ENCODE peak calls at places on chromosomes 6 and 20, in four cellular contexts. G is endothelial cell of umbilical vein, U is PC-9, Y is H9. C is an unnamed sample.

GRCh38 chr6:105740946-105741605 is 338.2 kb upstream of the PREP start:
- DNase-seq in Y (no peak), U (no peak), G (no peak), C (no peak)

GRCh38 chr20:54680872-54681297 is 205.5 kb downstream of the DOK5 start:
- DNase-seq in U (peak), Y (peak), G (peak), C (peak)

GRCh38 chr20:63501818-63502670 is 3.2 kb upstream of the EEF1A2 start:
- DNase-seq in Y (peak), U (no peak), G (no peak), C (no peak)

GRCh38 chr6:118589186-118589585 is 41.1 kb downstream of the PLN start:
- DNase-seq in Y (no peak), G (peak), U (no peak), C (no peak)

GRCh38 chr6:90204327-90204726 is 92.3 kb downstream of the BACH2 start:
- DNase-seq in Y (no peak), G (no peak), U (no peak), C (no peak)

GRCh38 chr20:51022803-51023616 is at the start of gene KCNG1:
- DNase-seq in U (peak), G (peak), Y (peak), C (peak)

GRCh38 chr20:10553326-10553984 is 118.3 kb downstream of the SLX4IP start:
- DNase-seq in Y (peak), U (peak), G (peak), C (peak)

GRCh38 chr20:36541227-36542018 is at the start of gene MYL9:
- DNase-seq in Y (peak), U (peak), G (peak), C (peak)

GRCh38 chr6:129208415-129209034 is 325.6 kb downstream of the LAMA2 start:
- DNase-seq in U (no peak), Y (no peak), G (no peak), C (no peak)

GRCh38 chr20:35226775-35227681 is 538 bp downstream of the MMP24 start:
- DNase-seq in U (peak), G (peak), Y (peak), C (peak)

GRCh38 chr20:38201356-38201755 is 36.3 kb upstream of the TGM2 start:
- DNase-seq in G (peak), U (peak), Y (no peak), C (peak)

GRCh38 chr6:108565091-108565766 is 4.5 kb downstream of the FOXO3 start:
- DNase-seq in G (peak), U (no peak), Y (no peak), C (no peak)

GRCh38 chr6:138569970-138570715 is 70.8 kb upstream of the NHSL1 start:
- DNase-seq in G (no peak), U (no peak), Y (no peak), C (peak)

GRCh38 chr20:35617397-35618031 is 1.9 kb downstream of the SPAG4 start:
- DNase-seq in Y (peak), G (peak), U (peak), C (peak)

GRCh38 chr6:43992783-43993505 is 134.3 kb downstream of the MRPL14 start:
- DNase-seq in U (no peak), G (no peak), Y (no peak), C (no peak)

GRCh38 chr20:63834545-63834880 is 3.4 kb upstream of the ZBTB46 start:
- DNase-seq in Y (no peak), U (no peak), G (no peak), C (no peak)

GRCh38 chr20:38617011-38617829 is 15.6 kb downstream of the ARHGAP40 start:
- DNase-seq in G (no peak), Y (peak), U (peak), C (peak)

GRCh38 chr6:43927525-43928210 is 157.7 kb downstream of the VEGFA start:
- DNase-seq in Y (no peak), G (peak), U (peak), C (no peak)

GRCh38 chr6:19599813-19600464 is 237.2 kb upstream of the ID4 start:
- DNase-seq in U (no peak), G (no peak), Y (no peak), C (no peak)

GRCh38 chr20:47326718-47327137 is 29.8 kb downstream of the ZMYND8 start:
- DNase-seq in U (no peak), G (peak), Y (no peak), C (peak)

GRCh38 chr6:148709577-148709976 is 37.3 kb upstream of the UST start:
- DNase-seq in G (no peak), U (no peak), Y (no peak), C (peak)

GRCh38 chr6:81384921-81385320 is 367.6 kb downstream of the TENT5A start:
- DNase-seq in Y (no peak), U (no peak), G (no peak), C (no peak)

GRCh38 chr6:89566930-89567634 is 71.5 kb downstream of the LYRM2 start:
- DNase-seq in U (no peak), G (no peak), Y (no peak), C (no peak)

GRCh38 chr6:7157752-7158616 is 50.2 kb downstream of the RREB1 start:
- DNase-seq in U (no peak), G (no peak), Y (no peak), C (peak)

GRCh38 chr6:34017106-34017805 is 128.6 kb downstream of the GRM4 start:
- DNase-seq in U (no peak), Y (no peak), G (no peak), C (no peak)

GRCh38 chr20:59253779-59254319 is 46.6 kb upstream of the EDN3 start:
- DNase-seq in U (no peak), G (no peak), Y (no peak), C (no peak)

GRCh38 chr20:40101479-40102032 is 587.5 kb downstream of the MAFB start:
- DNase-seq in Y (no peak), G (no peak), U (no peak), C (no peak)

GRCh38 chr20:53981752-53982437 is 88.5 kb downstream of the BCAS1 start:
- DNase-seq in G (no peak), Y (no peak), U (no peak), C (no peak)

GRCh38 chr6:90285611-90286381 is 10.8 kb downstream of the BACH2 start:
- DNase-seq in Y (peak), G (peak), U (peak), C (peak)

GRCh38 chr6:1608976-1609661 is 596 bp upstream of the FOXC1 start:
- DNase-seq in U (no peak), Y (no peak), G (peak), C (no peak)

GRCh38 chr6:814378-815347 is 121.7 kb upstream of the EXOC2 start:
- DNase-seq in U (no peak), Y (no peak), G (no peak), C (no peak)

GRCh38 chr20:55530763-55531162 is 474.6 kb downstream of the CBLN4 start:
- DNase-seq in U (no peak), Y (no peak), G (no peak), C (no peak)

GRCh38 chr6:94130458-94130857 is 711.1 kb upstream of the EPHA7 start:
- DNase-seq in G (no peak), Y (no peak), U (no peak), C (no peak)

GRCh38 chr20:48380661-48381060 is 447.1 kb downstream of the PREX1 start:
- DNase-seq in Y (no peak), G (no peak), U (no peak), C (no peak)

GRCh38 chr6:89290401-89291155 is 24.5 kb downstream of the GABRR2 start:
- DNase-seq in G (peak), U (no peak), Y (no peak), C (no peak)

GRCh38 chr6:88763160-88763559 is 200.3 kb downstream of the RNGTT start:
- DNase-seq in U (no peak), Y (no peak), G (no peak), C (peak)

GRCh38 chr6:14267885-14268660 is 150.5 kb downstream of the CD83 start:
- DNase-seq in Y (no peak), G (no peak), U (no peak), C (no peak)

GRCh38 chr6:39793528-39793927 is 1.4 kb downstream of the DAAM2 start:
- DNase-seq in Y (no peak), G (no peak), U (no peak), C (no peak)

GRCh38 chr6:39791850-39792500 is at the start of gene DAAM2:
- DNase-seq in G (peak), Y (peak), U (no peak), C (peak)

GRCh38 chr6:39794231-39794630 is 2.1 kb downstream of the DAAM2 start:
- DNase-seq in U (no peak), Y (no peak), G (no peak), C (no peak)

GRCh38 chr6:39791311-39791710 is 865 bp upstream of the DAAM2 start:
- DNase-seq in Y (no peak), G (no peak), U (no peak), C (peak)

DNA sequence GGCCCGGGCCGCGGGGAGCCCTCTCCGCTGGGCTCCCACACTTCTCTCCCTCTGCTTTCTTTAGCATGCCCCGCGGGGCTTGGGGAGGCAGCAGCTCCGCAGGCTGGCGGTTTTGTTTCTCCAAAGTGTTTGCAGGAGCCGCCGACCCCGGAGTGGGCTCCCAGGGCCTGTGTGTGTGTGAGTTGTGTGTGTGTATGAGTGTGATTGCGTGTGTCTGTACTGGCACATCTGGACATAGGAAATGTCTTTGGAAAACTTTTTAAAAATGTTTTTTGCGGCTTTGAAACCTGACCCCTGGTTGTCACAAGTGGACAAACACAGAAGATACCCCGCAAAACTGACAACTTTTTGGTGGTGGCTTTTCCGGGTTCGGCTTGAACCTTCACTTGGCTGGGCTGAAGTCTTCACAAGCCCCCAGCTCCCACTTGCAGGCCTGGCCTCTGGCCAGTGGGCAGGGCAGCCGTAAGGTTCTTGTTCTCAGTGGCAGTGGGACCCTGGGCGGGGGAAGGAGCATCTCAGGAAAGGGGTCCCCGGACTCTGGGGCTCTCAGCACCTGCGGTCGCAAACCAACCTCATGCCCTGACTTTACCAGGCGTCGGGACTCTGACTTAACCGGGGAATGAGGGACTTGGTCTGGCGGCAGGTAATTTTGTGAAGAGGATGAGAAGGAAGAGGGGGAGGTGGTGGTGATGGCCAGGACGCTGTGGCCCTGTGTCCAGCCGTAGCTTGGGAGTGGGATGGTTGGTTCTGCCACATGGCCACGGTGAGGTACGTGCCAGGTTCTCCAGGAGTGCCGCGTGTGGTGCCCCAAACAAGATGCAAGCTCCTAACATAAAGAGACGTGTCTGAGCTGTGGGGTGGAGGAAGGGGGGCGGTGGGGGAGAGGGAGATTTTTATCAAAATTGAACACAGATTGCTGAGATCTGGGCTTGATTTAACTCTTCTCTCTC is 600 bp downstream of the DAAM2 start:
- DNase-seq in U (no peak), G (peak), Y (peak), C (no peak)
- TF ChIP-seq CTCF in U (no peak), G (no peak), Y (no peak), C (no peak)

GRCh38 chr6:142855877-142856606 is 88.9 kb downstream of the HIVEP2 start:
- DNase-seq in U (no peak), Y (no peak), G (no peak), C (no peak)

GRCh38 chr6:142857609-142858195 is 87.3 kb downstream of the HIVEP2 start:
- DNase-seq in Y (no peak), G (no peak), U (no peak), C (no peak)

GRCh38 chr6:142856857-142857608 is 87.9 kb downstream of the HIVEP2 start:
- DNase-seq in Y (no peak), U (no peak), G (no peak), C (no peak)

GRCh38 chr6:142854589-142855488 is 90.1 kb downstream of the HIVEP2 start:
- DNase-seq in G (no peak), U (no peak), Y (no peak), C (no peak)

DNA sequence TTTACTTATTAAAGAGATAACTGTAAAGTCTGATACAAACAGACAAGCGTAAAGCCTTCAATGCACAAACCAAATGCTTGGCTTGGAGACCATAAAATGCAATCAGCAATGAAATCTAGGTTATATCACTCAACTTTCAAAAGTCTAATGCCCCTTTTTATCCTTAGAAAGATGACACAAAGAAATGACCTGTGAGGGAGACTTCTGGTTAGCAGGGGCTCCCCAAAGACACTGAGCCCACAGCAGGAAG is 88.4 kb downstream of the HIVEP2 start:
- DNase-seq in Y (no peak), U (no peak), G (no peak), C (no peak)
- H3K4me2 ChIP-seq in Y (no peak), U (no peak), G (no peak), C (no peak)

GRCh38 chr20:57474191-57474590 is 50.7 kb downstream of the CTCFL start:
- DNase-seq in G (no peak), Y (no peak), U (no peak), C (no peak)

GRCh38 chr20:57471496-57472210 is 53.3 kb downstream of the CTCFL start:
- DNase-seq in G (no peak), U (no peak), Y (no peak), C (no peak)

GRCh38 chr20:57475388-57476072 is 49.4 kb downstream of the CTCFL start:
- DNase-seq in G (no peak), Y (no peak), U (no peak), C (no peak)

GRCh38 chr20:57474816-57475215 is 50.1 kb downstream of the CTCFL start:
- DNase-seq in G (no peak), Y (no peak), U (no peak), C (no peak)

GRCh38 chr20:57473246-57474042 is 51.5 kb downstream of the CTCFL start:
- DNase-seq in U (no peak), G (no peak), Y (no peak), C (no peak)
- TF ChIP-seq CTCF in U (no peak), G (no peak), Y (peak), C (no peak)

GRCh38 chr6:52598824-52599190 is 21.9 kb upstream of the TRAM2 start:
- DNase-seq in G (no peak), U (no peak), Y (no peak), C (no peak)

GRCh38 chr6:52596371-52597028 is 19.6 kb upstream of the TRAM2 start:
- DNase-seq in Y (no peak), G (peak), U (no peak), C (peak)

GRCh38 chr6:52595796-52596130 is 18.9 kb upstream of the TRAM2 start:
- DNase-seq in Y (no peak), G (no peak), U (no peak), C (no peak)

GRCh38 chr6:52597738-52598122 is 20.9 kb upstream of the TRAM2 start:
- DNase-seq in Y (no peak), U (no peak), G (no peak), C (no peak)

DNA sequence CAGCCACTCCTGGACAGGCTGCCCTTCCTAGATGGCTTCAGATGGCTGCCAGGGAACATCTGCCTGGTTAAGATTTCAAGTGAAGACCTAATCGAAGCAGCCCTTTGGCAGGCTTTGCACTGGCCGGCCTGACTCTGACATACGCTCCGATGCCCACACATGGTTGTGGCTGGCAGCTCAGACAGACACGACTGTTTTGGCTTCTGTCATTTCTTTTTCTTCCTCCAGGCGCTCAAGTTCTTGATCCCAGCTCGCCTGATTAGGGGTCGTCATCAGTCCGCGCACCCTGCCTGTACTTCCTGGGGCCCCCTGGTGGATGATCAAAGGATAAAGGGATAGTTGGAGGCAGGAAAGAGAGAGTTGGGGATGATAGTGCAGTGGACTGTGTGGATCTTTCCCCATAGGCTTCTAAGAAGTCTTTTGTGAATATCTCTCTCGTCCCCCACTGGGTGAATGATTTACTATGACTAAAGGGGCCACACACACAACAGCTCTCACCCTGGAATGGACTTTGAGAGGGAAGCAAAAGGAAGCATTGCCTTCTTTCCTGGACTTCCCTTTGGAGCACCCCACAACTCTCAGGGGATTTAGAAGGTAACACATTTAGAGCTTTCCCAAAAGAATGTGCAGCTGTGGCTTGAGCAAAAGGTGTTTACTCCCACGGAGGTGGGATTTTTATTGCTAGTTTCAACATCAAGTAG is 21.4 kb upstream of the TRAM2 start:
- DNase-seq in U (no peak), Y (peak), G (peak), C (peak)
- H3K4me2 ChIP-seq in U (no peak), Y (peak), G (no peak), C (peak)

GRCh38 chr6:161353208-161353613 is 79.3 kb upstream of the AGPAT4 start:
- DNase-seq in Y (peak), U (no peak), G (no peak), C (no peak)
- TF ChIP-seq CTCF in Y (peak), U (no peak), G (no peak), C (no peak)

GRCh38 chr20:49608752-49609670 is 41.1 kb upstream of the PTGIS start:
- DNase-seq in U (peak), G (peak), Y (peak), C (peak)
- H3K4me2 ChIP-seq in U (peak), G (no peak), Y (peak), C (no peak)

DNA sequence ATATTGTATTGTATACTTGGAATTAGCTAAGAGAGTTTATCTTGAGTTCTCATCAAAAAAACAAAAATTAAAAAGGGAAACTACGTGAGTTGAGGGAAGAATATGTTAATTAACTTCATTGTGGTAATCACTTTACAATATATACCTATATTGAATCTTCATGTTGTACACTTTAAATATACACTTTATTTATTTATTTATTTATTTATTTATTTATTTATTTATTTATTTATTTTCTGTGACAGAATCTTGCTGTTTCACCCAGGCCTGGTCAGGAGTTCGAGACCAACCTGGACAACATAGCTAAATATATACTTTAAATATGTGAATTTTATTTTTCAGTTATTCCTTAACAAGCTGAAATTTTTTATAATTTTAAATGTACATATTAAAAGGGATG is 74.1 kb downstream of the VIP start:
- DNase-seq in Y (no peak), G (no peak), U (no peak), C (no peak)
- TF ChIP-seq CTCF in Y (no peak), G (no peak), U (no peak), C (no peak)

GRCh38 chr6:166206510-166207389 is 39.1 kb upstream of the TBXT start:
- DNase-seq in G (no peak), U (no peak), Y (no peak), C (no peak)
- H3K4me2 ChIP-seq in G (no peak), U (no peak), Y (no peak), C (no peak)

GRCh38 chr6:168314948-168315347 is 4.6 kb downstream of the DACT2 start:
- DNase-seq in U (no peak), Y (no peak), G (no peak), C (no peak)
- TF ChIP-seq CTCF in U (no peak), Y (no peak), G (no peak), C (no peak)